ENCODE peak calls at places on chromosomes 11 and 22, in seven cellular contexts. U is endothelial cell of umbilical vein, V is breast epithelium, H is Peyer's patch, E is suprapubic skin, X is mucosa of descending colon, Q is cardiac muscle cell. M is an unnamed sample. For H3K4me1, the result is how much of the 10 kb centered on the place peaks cover.

GRCh38 chr11:726278-726915 is 20.4 kb downstream of the EPS8L2 start:
- DNase-seq in E (no peak), Q (peak), X (peak), V (peak), H (peak), U (no peak), M (no peak)

GRCh38 chr11:66969584-66970205 is 5.4 kb upstream of the C11orf86 start:
- DNase-seq in V (no peak), E (no peak), X (no peak), U (no peak), H (no peak), Q (no peak), M (no peak)

GRCh38 chr11:12243511-12243910 is 133.1 kb downstream of the MICAL2 start:
- DNase-seq in Q (no peak), H (no peak), U (no peak), E (no peak), X (no peak), V (no peak), M (no peak)

GRCh38 chr11:96050435-96051182 is 126.7 kb upstream of the MTMR2 start:
- DNase-seq in U (no peak), H (no peak), X (no peak), V (no peak), E (no peak), Q (peak), M (no peak)

GRCh38 chr11:112795896-112796686 is 165.1 kb upstream of the NCAM1 start:
- DNase-seq in E (no peak), V (no peak), H (no peak), U (no peak), X (no peak), Q (no peak), M (no peak)

GRCh38 chr22:36885474-36885873 is 24.7 kb downstream of the NCF4 start:
- DNase-seq in V (no peak), Q (no peak), X (no peak), E (no peak), H (no peak), U (no peak), M (no peak)

GRCh38 chr11:17148536-17148935 is 59.2 kb downstream of the PIK3C2A start:
- DNase-seq in X (no peak), E (no peak), U (no peak), H (no peak), Q (no peak), V (no peak), M (no peak)

GRCh38 chr22:48960981-48961655 is 866.6 kb downstream of the BRD1 start:
- DNase-seq in U (no peak), H (peak), X (no peak), E (no peak), Q (no peak), V (no peak), M (no peak)

GRCh38 chr22:42227435-42227834 is 43.0 kb downstream of the TCF20 start:
- DNase-seq in U (no peak), H (no peak), E (no peak), Q (no peak), X (no peak), V (no peak), M (no peak)

GRCh38 chr22:40265783-40266182 is 80.5 kb upstream of the ADSL start:
- DNase-seq in E (no peak), V (no peak), U (peak), H (no peak), Q (no peak), X (no peak), M (no peak)

GRCh38 chr11:129865701-129866100 is 29.7 kb downstream of the NFRKB start:
- DNase-seq in H (no peak), E (no peak), V (no peak), U (no peak), X (no peak), Q (no peak), M (no peak)

GRCh38 chr11:75802913-75803820 is 11.8 kb upstream of the UVRAG start:
- DNase-seq in X (peak), V (peak), U (peak), E (peak), H (no peak), Q (peak), M (no peak)

GRCh38 chr11:120750647-120751419 is 239.3 kb downstream of the GRIK4 start:
- DNase-seq in H (no peak), Q (no peak), E (no peak), X (no peak), U (no peak), V (no peak), M (no peak)

GRCh38 chr11:11813288-11813962 is 28.3 kb upstream of the USP47 start:
- DNase-seq in E (no peak), U (peak), H (no peak), Q (no peak), V (no peak), X (peak), M (peak)

GRCh38 chr22:17767236-17768065 is 6.8 kb downstream of the BID start:
- DNase-seq in Q (no peak), E (no peak), V (no peak), X (no peak), H (no peak), U (no peak), M (no peak)

GRCh38 chr22:20157416-20158183 is 6.7 kb upstream of the CCDC188 start:
- DNase-seq in E (no peak), V (no peak), H (no peak), U (no peak), Q (no peak), X (no peak), M (no peak)

GRCh38 chr11:7892751-7893356 is 38.2 kb downstream of the OR10A6 start:
- DNase-seq in H (no peak), E (no peak), X (peak), Q (peak), U (peak), V (no peak), M (no peak)

GRCh38 chr11:128471138-128471661 is 116.2 kb downstream of the ETS1 start:
- DNase-seq in E (no peak), H (no peak), X (no peak), U (no peak), Q (no peak), V (no peak), M (no peak)

GRCh38 chr11:47523491-47524199 is 29.3 kb downstream of the CELF1 start:
- DNase-seq in V (no peak), E (no peak), X (peak), H (no peak), Q (peak), U (peak), M (no peak)

GRCh38 chr11:8062781-8063257 is 18.2 kb upstream of the TUB start:
- DNase-seq in Q (no peak), H (no peak), V (no peak), E (no peak), U (no peak), X (no peak), M (peak)

GRCh38 chr11:20647976-20648565 is 21.3 kb upstream of the NELL1 start:
- DNase-seq in H (no peak), X (peak), V (no peak), Q (peak), U (peak), E (no peak), M (no peak)

GRCh38 chr11:77411238-77411637 is 62.7 kb downstream of the PAK1 start:
- DNase-seq in V (no peak), U (no peak), X (peak), E (peak), H (peak), Q (peak), M (no peak)

GRCh38 chr11:96779030-96779429 is 389.2 kb downstream of the JRKL start:
- DNase-seq in X (no peak), U (no peak), H (no peak), V (no peak), E (no peak), Q (no peak), M (no peak)

GRCh38 chr11:8408151-8408930 is 144.7 kb upstream of the LMO1 start:
- DNase-seq in U (no peak), X (no peak), Q (no peak), H (no peak), V (no peak), E (no peak), M (no peak)

GRCh38 chr11:119370486-119371046 is 10.9 kb downstream of the USP2 start:
- DNase-seq in U (no peak), Q (peak), X (peak), H (peak), V (peak), E (no peak), M (no peak)

GRCh38 chr22:27443315-27443714 is 358.2 kb downstream of the MN1 start:
- DNase-seq in E (no peak), Q (no peak), H (no peak), V (no peak), X (no peak), U (no peak), M (no peak)

GRCh38 chr11:78672850-78673641 is 98.4 kb upstream of the NARS2 start:
- DNase-seq in V (no peak), E (peak), H (no peak), X (no peak), U (no peak), Q (no peak), M (no peak)

GRCh38 chr11:126115253-126115540 is 52.5 kb upstream of the CDON start:
- DNase-seq in E (no peak), X (peak), U (peak), V (no peak), H (peak), Q (no peak), M (no peak)

GRCh38 chr11:126114486-126115252 is 52.0 kb upstream of the CDON start:
- DNase-seq in U (no peak), V (no peak), Q (no peak), E (no peak), H (no peak), X (no peak), M (no peak)

GRCh38 chr11:126113012-126113411 is 50.3 kb upstream of the CDON start:
- DNase-seq in X (no peak), E (no peak), H (no peak), U (no peak), V (no peak), Q (no peak), M (no peak)

GRCh38 chr11:126113515-126113957 is 50.9 kb upstream of the CDON start:
- DNase-seq in H (peak), V (peak), X (peak), E (peak), U (peak), Q (peak), M (peak)

DNA sequence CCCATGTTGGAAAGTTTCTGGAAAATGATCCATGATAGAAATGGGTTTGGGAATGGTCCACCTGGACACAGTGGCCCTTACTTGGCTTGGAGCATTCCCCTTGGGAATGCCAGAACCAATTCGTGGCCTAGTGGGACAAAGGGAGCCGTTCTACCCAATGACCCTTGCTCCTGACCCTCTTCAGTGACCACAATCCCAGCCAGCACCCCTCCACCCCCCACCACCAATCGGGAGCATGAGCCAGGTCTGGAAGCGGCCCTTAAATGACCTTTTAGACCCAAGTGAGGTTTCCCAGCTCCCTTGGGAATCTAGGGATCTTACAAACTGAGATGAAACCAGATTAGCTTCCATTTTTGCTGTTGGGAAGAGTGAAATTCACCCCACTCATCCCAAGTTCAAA is 51.3 kb upstream of the CDON start:
- DNase-seq in E (no peak), Q (no peak), X (peak), V (no peak), U (no peak), H (no peak), M (no peak)
- H3K4me1 ChIP-seq in E (under half), Q (under half), X (under half), V (under half), U (under half), H (under half), M (under half)

GRCh38 chr22:29882716-29883044 is 294 bp upstream of the MTMR3 start:
- DNase-seq in Q (no peak), V (no peak), H (no peak), X (no peak), U (no peak), E (no peak), M (no peak)

GRCh38 chr22:29886601-29887000 is 3.6 kb downstream of the MTMR3 start:
- DNase-seq in E (no peak), U (no peak), H (no peak), V (no peak), X (no peak), Q (no peak), M (no peak)

GRCh38 chr22:29885610-29886009 is 2.6 kb downstream of the MTMR3 start:
- DNase-seq in U (no peak), E (no peak), V (no peak), Q (peak), X (no peak), H (no peak), M (no peak)

GRCh38 chr22:29883831-29884139 is 811 bp downstream of the MTMR3 start:
- DNase-seq in V (no peak), Q (no peak), E (no peak), X (no peak), U (no peak), H (no peak), M (no peak)

DNA sequence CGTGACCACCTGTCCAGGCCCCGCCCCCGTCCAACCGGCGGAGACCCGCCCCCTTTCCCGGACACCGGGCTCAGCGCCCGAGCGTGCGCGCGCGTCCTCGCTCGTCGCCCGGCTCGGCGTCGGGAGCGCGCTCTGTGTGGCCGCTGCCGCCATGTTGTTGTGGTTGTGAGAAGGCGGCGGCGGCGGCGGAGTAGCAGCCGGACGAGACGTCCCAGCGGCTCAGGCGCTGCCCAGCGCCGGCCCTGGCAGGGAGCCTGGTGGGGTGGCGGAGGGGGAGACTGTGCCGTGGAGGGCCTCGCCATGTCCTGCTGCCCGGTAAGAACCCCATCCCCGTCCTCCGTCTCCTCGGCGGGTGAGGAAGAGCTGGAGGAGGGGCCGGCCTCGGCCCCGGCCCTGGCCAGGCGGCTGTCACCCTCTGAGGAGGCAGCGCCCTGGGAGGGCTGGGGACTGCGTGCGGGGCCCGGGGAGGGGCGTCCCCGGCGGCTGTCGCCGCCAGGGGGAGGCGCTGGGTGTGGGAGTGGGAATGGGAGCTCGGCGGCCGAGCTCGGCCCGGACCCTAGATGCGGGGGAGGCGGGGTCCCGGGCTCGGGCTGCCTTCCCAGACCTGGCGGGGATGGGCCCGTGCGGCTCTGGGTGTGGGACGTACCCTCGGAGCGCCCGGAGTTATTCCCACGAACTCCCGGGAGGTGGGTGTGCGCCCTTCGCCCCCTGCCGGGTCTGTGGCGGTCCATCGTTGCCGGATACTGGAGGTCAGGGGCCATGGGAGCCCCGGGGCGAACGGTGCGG is at the start of gene MTMR3:
- DNase-seq in H (peak), V (peak), U (peak), X (peak), E (peak), Q (peak), M (peak)
- TF ChIP-seq CTCF in H (no peak), V (peak), U (peak), X (no peak), E (peak), Q (peak), M (peak)

GRCh38 chr11:111557425-111558111 is 17.0 kb downstream of the LAYN start:
- DNase-seq in X (no peak), Q (no peak), U (no peak), E (no peak), V (no peak), H (no peak), M (no peak)
- H3K4me3 ChIP-seq in X (no peak), Q (no peak), U (no peak), E (no peak), V (no peak), H (no peak), M (peak)

GRCh38 chr22:30210235-30210831 is 36.2 kb downstream of the LIF start:
- DNase-seq in V (peak), E (peak), U (no peak), X (no peak), H (no peak), Q (no peak), M (no peak)

GRCh38 chr22:30212363-30212995 is 34.1 kb downstream of the LIF start:
- DNase-seq in Q (no peak), U (peak), H (no peak), E (no peak), X (no peak), V (peak), M (peak)

GRCh38 chr22:30214703-30215405 is 31.7 kb downstream of the LIF start:
- DNase-seq in V (no peak), X (no peak), H (no peak), Q (no peak), E (no peak), U (no peak), M (no peak)

GRCh38 chr22:30211124-30211820 is 35.3 kb downstream of the LIF start:
- DNase-seq in V (no peak), X (no peak), E (no peak), H (no peak), Q (no peak), U (no peak), M (no peak)

GRCh38 chr22:30212996-30213441 is 33.5 kb downstream of the LIF start:
- DNase-seq in Q (no peak), U (no peak), H (no peak), V (no peak), E (no peak), X (no peak), M (no peak)
- H3K4me1 ChIP-seq in Q (under half), U (under half), H (under half), V (under half), E (under half), X (under half), M (under half)

GRCh38 chr11:44654596-44654995 is 72.2 kb upstream of the TSPAN18 start:
- DNase-seq in Q (no peak), U (no peak), X (no peak), E (no peak), V (no peak), H (no peak), M (no peak)

GRCh38 chr11:44651535-44652130 is 75.1 kb upstream of the TSPAN18 start:
- DNase-seq in V (no peak), Q (no peak), U (peak), H (no peak), E (no peak), X (no peak), M (no peak)

GRCh38 chr11:44648109-44648508 is 78.7 kb upstream of the TSPAN18 start:
- DNase-seq in V (no peak), E (no peak), Q (no peak), X (no peak), H (no peak), U (no peak), M (no peak)

GRCh38 chr11:44654057-44654456 is 72.7 kb upstream of the TSPAN18 start:
- DNase-seq in U (no peak), E (no peak), V (no peak), Q (no peak), X (no peak), H (no peak), M (no peak)

GRCh38 chr11:44652901-44653644 is 73.7 kb upstream of the TSPAN18 start:
- DNase-seq in Q (no peak), X (no peak), V (no peak), E (no peak), H (no peak), U (no peak), M (no peak)
- TF ChIP-seq CTCF in Q (no peak), X (no peak), V (no peak), E (no peak), H (no peak), U (no peak), M (no peak)

DNA sequence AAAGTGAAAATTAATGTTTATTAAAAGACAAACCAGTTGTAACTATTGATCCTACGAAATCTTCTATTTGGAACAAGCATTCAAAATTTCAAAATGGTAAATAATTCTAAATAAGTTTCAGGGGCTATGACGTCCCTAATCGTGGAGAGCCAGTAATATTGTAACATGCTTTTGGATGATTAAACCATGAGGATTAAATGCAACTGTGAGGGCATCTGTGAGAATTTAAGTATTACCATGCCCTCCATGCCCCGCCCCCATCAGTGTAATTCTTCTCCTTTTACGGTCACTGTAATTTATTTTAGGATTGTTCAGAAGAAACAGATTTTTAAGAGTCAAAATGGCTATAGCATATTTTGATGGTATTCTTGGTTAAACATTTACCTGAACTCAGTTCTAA is 133.2 kb downstream of the APOL5 start:
- DNase-seq in H (no peak), Q (no peak), U (no peak), E (no peak), X (no peak), V (no peak), M (no peak)
- H3K4me3 ChIP-seq in H (no peak), Q (no peak), U (no peak), E (no peak), X (no peak), V (no peak), M (no peak)

M was measured in ascending aorta.